ENCODE peak calls at places on chromosomes 1 and 21, in five cellular contexts. E, D, O, W and S are unnamed samples.

GRCh38 chr1:88998716-88999115 is 6.3 kb upstream of the KYAT3 start:
- DNase-seq in E (peak), D (peak), W (no peak), O (no peak), S (peak)

GRCh38 chr1:66542811-66543767 is 9.1 kb downstream of the SGIP1 start:
- DNase-seq in O (peak), D (peak), E (peak), W (peak), S (peak)

GRCh38 chr21:44982558-44983244 is 42.9 kb downstream of the SLX9 start:
- DNase-seq in D (peak), E (peak), W (peak), O (peak), S (no peak)

GRCh38 chr1:163565171-163565570 is 243.4 kb downstream of the NUF2 start:
- DNase-seq in D (no peak), O (no peak), E (no peak), W (no peak), S (no peak)

GRCh38 chr1:185720633-185721272 is 13.4 kb upstream of the HMCN1 start:
- DNase-seq in O (no peak), E (peak), D (peak), W (no peak), S (no peak)

GRCh38 chr1:231467986-231468385 is 45.9 kb upstream of the EGLN1 start:
- DNase-seq in D (no peak), W (no peak), O (no peak), E (no peak), S (no peak)

GRCh38 chr1:10777749-10778574 is 18.5 kb downstream of the CASZ1 start:
- DNase-seq in O (no peak), E (no peak), D (no peak), W (no peak), S (no peak)

GRCh38 chr1:226002667-226003501 is 3.7 kb upstream of the SDE2 start:
- DNase-seq in D (peak), O (peak), E (peak), W (peak), S (no peak)

GRCh38 chr1:63987014-63987630 is 213.3 kb downstream of the ROR1 start:
- DNase-seq in O (no peak), W (no peak), E (peak), D (peak), S (no peak)

GRCh38 chr1:28437924-28438699 is 67.7 kb upstream of the RCC1 start:
- DNase-seq in O (peak), W (peak), E (peak), D (peak), S (no peak)

GRCh38 chr1:38451541-38451993 is 405.0 kb upstream of the POU3F1 start:
- DNase-seq in D (peak), W (no peak), O (no peak), E (peak), S (peak)

GRCh38 chr1:1291611-1292441 is 11.6 kb downstream of the SCNN1D start:
- DNase-seq in D (peak), W (peak), E (peak), O (peak), S (peak)

GRCh38 chr1:112744019-112744578 is 29.0 kb upstream of the PPM1J start:
- DNase-seq in O (peak), D (peak), W (no peak), E (peak), S (no peak)

GRCh38 chr1:193368302-193368701 is 181.9 kb upstream of the B3GALT2 start:
- DNase-seq in O (no peak), E (no peak), W (no peak), D (no peak), S (no peak)

GRCh38 chr1:101295212-101295611 is 58.4 kb downstream of the S1PR1 start:
- DNase-seq in W (no peak), E (no peak), O (no peak), D (no peak), S (no peak)

GRCh38 chr1:226487921-226488320 is 60.6 kb upstream of the STUM start:
- DNase-seq in E (no peak), O (no peak), W (no peak), D (peak), S (no peak)

GRCh38 chr1:220734571-220735326 is 13.4 kb upstream of the MTARC2 start:
- DNase-seq in D (peak), E (peak), O (no peak), W (no peak), S (no peak)

GRCh38 chr21:27526451-27526850 is 559.6 kb upstream of the ADAMTS5 start:
- DNase-seq in E (no peak), W (peak), O (peak), D (peak), S (no peak)

GRCh38 chr1:186225089-186225488 is 150.0 kb downstream of the TPR start:
- DNase-seq in D (no peak), E (peak), O (no peak), W (no peak), S (no peak)

GRCh38 chr1:43053040-43053439 is 94.4 kb upstream of the SLC2A1 start:
- DNase-seq in E (peak), D (no peak), W (no peak), O (no peak), S (no peak)

GRCh38 chr1:61056674-61057439 is 25.5 kb upstream of the NFIA start:
- DNase-seq in D (peak), O (peak), W (peak), E (peak), S (peak)

GRCh38 chr1:155979525-155980343 is 1.4 kb upstream of the ARHGEF2 start:
- DNase-seq in O (peak), E (peak), W (peak), D (no peak), S (no peak)